ENCODE peak calls at places on chromosomes 4 and X, in nine cellular contexts. R is transverse colon, B is A549, Y is endothelial cell of umbilical vein, Q is stomach, W is sigmoid colon, H is body of pancreas, X is tibial nerve, U is ovary. L is an unnamed sample.

GRCh38 chrX:134548257-134548732 is 88.3 kb downstream of the HPRT1 start:
- DNase-seq in R (no peak), B (no peak), Y (peak; percentile 53), Q (no peak), W (no peak), H (no peak), X (no peak), U (no peak), L (no peak)

GRCh38 chrX:131734621-131735020 is 190.7 kb downstream of the OR13H1 start:
- DNase-seq in R (peak; percentile 85), B (no peak), Y (no peak), Q (peak; percentile 87), W (peak; percentile 93), H (no peak), X (no peak), U (peak; percentile 90), L (no peak)

GRCh38 chr4:4671774-4672349 is 130.0 kb upstream of the STX18 start:
- DNase-seq in R (no peak), B (no peak), Y (no peak), Q (no peak), W (no peak), H (no peak), X (no peak), U (no peak), L (no peak)

GRCh38 chrX:110045421-110045820 is 42.5 kb downstream of the TMEM164 start:
- DNase-seq in R (no peak), B (no peak), Y (no peak), Q (no peak), W (no peak), H (no peak), X (no peak), U (no peak), L (no peak)

GRCh38 chrX:85611926-85612325 is 232.5 kb upstream of the POF1B start:
- DNase-seq in R (no peak), B (peak; percentile 2), Y (peak; percentile 1), Q (no peak), W (no peak), H (no peak), X (no peak), U (no peak), L (no peak)

GRCh38 chrX:124406294-124407013 is 60.1 kb downstream of the SH2D1A start:
- DNase-seq in R (peak; percentile 20), B (peak; percentile 68), Y (peak; percentile 74), Q (peak; percentile 51), W (peak; percentile 64), H (peak; percentile 51), X (no peak), U (no peak), L (peak; percentile 29)

GRCh38 chr4:15232725-15233597 is 194.9 kb upstream of the C1QTNF7 start:
- DNase-seq in R (no peak), B (no peak), Y (peak; percentile 28), Q (no peak), W (no peak), H (no peak), X (no peak), U (peak; percentile 25), L (no peak)

GRCh38 chr4:169070071-169070894 is 60.2 kb upstream of the CBR4 start:
- DNase-seq in R (peak; percentile 73), B (peak; percentile 46), Y (peak; percentile 30), Q (peak; percentile 72), W (no peak), H (peak; percentile 54), X (no peak), U (peak; percentile 41), L (peak; percentile 62)

GRCh38 chrX:100643943-100644587 is at the start of gene SRPX2:
- DNase-seq in R (peak; percentile 50), B (peak; percentile 51), Y (peak; percentile 85), Q (no peak), W (peak; percentile 85), H (peak; percentile 34), X (peak; percentile 39), U (peak; percentile 51), L (peak; percentile 58)

GRCh38 chr4:78671812-78672440 is 104.2 kb upstream of the BMP2K start:
- DNase-seq in R (no peak), B (no peak), Y (no peak), Q (no peak), W (no peak), H (no peak), X (no peak), U (no peak), L (no peak)

GRCh38 chr4:105895609-105896460 is 564 bp downstream of the NPNT start:
- DNase-seq in R (peak; percentile 52), B (peak; percentile 6), Y (no peak), Q (no peak), W (no peak), H (peak; percentile 56), X (no peak), U (no peak), L (peak; percentile 20)

GRCh38 chr4:111802191-111802590 is 343.1 kb upstream of the FAM241A start:
- DNase-seq in R (no peak), B (no peak), Y (no peak), Q (no peak), W (no peak), H (no peak), X (no peak), U (no peak), L (no peak)

GRCh38 chr4:102824398-102824797 is 3.0 kb downstream of the UBE2D3 start:
- DNase-seq in R (no peak), B (no peak), Y (no peak), Q (no peak), W (no peak), H (no peak), X (no peak), U (no peak), L (no peak)

GRCh38 chrX:102808336-102808735 is 87.8 kb downstream of the GPRASP3 start:
- DNase-seq in R (no peak), B (no peak), Y (no peak), Q (no peak), W (no peak), H (no peak), X (no peak), U (no peak), L (no peak)

GRCh38 chr4:154998284-154998683 is 210.2 kb upstream of the NPY2R start:
- DNase-seq in R (no peak), B (no peak), Y (no peak), Q (no peak), W (no peak), H (no peak), X (no peak), U (no peak), L (no peak)

DNA sequence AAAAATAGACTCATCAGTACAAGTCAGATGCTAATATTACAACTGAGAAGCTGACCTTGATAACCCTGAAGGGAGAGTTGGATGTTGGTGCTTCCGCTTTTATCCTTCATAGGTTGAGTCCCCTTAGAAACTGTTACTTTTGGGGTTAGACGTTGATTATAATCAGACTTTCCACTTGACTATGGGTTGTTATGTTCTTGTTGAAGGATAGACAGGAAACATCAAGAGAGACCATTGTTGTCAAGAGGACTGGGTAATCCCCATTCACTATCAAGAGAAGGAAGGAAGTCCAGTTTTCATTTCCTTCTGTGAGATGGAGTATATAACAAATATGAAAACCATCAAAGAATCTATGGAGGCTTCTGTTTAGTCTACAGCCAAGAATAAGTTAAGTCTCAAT is 229.9 kb upstream of the AFF2 start:
- DNase-seq in R (no peak), B (no peak), Y (peak; percentile 37), Q (no peak), W (no peak), H (no peak), X (no peak), U (no peak), L (no peak)
- TF ChIP-seq POLR2A in R (no peak), B (no peak), Y (no peak), Q (no peak), W (no peak), H (no peak), X (no peak), U (no peak), L (no peak)

DNA sequence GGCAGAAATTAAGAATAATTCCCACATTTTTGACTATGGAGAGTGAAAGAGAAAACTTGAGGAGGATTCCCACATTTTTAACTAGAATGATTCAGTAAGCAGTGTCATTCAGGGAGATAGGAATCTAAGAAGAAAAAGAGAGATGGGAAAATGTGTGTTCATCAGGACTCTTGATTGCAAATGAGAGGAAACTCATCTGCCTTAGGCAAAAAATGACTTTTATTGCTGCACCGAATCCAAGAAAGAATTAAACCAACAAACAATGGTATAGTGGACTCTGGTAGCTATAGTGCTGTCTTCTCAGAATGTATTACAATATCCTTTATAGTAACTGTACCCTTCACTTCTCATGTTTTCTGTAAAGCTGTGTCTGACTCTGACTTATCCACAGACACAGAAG is 15.0 kb upstream of the TMEM144 start:
- DNase-seq in R (no peak), B (no peak), Y (no peak), Q (no peak), W (no peak), H (no peak), X (no peak), U (no peak), L (no peak)
- H3K4me1 ChIP-seq in R (no peaks in the 10 kb centered on the region), B (no peaks in the 10 kb centered on the region), Y (no peaks in the 10 kb centered on the region), Q (no peaks in the 10 kb centered on the region), W (no peaks in the 10 kb centered on the region), H (no peaks in the 10 kb centered on the region), X (peaks cover 5% of the 10 kb centered on the region), U (peaks cover 3% of the 10 kb centered on the region), L (peaks cover 7% of the 10 kb centered on the region)

GRCh38 chr4:217891-218290 is 87.4 kb downstream of the ZNF732 start:
- DNase-seq in R (no peak), B (no peak), Y (no peak), Q (no peak), W (no peak), H (no peak), X (no peak), U (no peak), L (no peak)

GRCh38 chr4:211033-211511 is 86.8 kb downstream of the ZNF718 start:
- DNase-seq in R (no peak), B (no peak), Y (no peak), Q (no peak), W (no peak), H (no peak), X (no peak), U (no peak), L (no peak)

GRCh38 chr4:213971-214370 is 89.7 kb downstream of the ZNF718 start:
- DNase-seq in R (no peak), B (no peak), Y (no peak), Q (no peak), W (no peak), H (no peak), X (no peak), U (no peak), L (no peak)

GRCh38 chr4:212438-213174 is 88.3 kb downstream of the ZNF718 start:
- DNase-seq in R (peak; percentile 22), B (no peak), Y (peak; percentile 88), Q (peak; percentile 38), W (peak; percentile 88), H (peak; percentile 85), X (no peak), U (peak; percentile 71), L (peak; percentile 83)
- H3K9me3 ChIP-seq in R (no peaks in the 10 kb centered on the region), B (no peaks in the 10 kb centered on the region), Y (no peaks in the 10 kb centered on the region), Q (no peaks in the 10 kb centered on the region), W (peaks cover 16% of the 10 kb centered on the region), H (no peaks in the 10 kb centered on the region), X (no peaks in the 10 kb centered on the region), U (no peaks in the 10 kb centered on the region), L (no peaks in the 10 kb centered on the region)

DNA sequence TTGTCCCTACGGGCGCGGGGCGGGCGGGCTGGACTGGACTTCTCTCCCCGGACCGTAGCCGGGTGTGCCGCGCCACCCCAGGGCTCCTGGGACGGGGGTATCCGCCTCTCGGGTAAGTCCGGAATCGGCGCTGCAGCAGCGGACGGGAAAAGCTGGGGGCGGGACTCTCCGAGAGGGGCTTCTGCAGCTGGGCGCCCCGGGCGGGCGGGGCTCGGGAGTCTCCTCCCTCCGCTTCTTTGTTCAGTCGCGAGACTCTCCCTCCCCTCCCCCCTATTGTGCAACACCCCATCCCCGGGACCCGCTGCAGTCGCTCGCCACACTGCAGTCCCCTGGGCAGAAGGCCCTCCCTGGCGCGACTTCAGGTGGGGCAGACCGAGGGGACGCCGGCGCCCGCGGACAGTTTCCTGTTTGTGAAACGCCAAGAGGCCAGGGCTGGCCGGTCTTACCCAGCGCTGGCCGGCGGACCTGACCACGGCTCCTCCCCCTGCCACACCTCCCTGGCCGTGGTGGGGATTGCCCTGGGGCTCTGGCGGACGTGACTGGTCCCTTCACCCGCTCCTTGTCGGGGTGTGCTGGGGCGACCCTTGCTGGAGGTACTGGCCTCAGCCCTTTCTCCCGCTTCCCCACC is 966 bp downstream of the CCNG2 start:
- DNase-seq in R (peak; percentile 87), B (peak; percentile 69), Y (peak; percentile 90), Q (peak; percentile 85), W (peak; percentile 95), H (peak; percentile 89), X (peak; percentile 79), U (peak; percentile 86), L (peak; percentile 88)
- TF ChIP-seq POLR2A in R (peak; percentile 48), B (no peak), Y (no peak), Q (no peak), W (no peak), H (peak; percentile 46), X (peak; percentile 76), U (no peak), L (no peak)